ENCODE peak calls at places on chromosomes 5 and 9, in five cellular contexts. One of them, this sample, is unnamed.

GRCh38 chr5:115072266-115073056 is 97.2 kb downstream of the TRIM36 start:
- DNase-seq in BJ: no peak
- DNase-seq in fibroblast of the aortic adventitia: no peak
- DNase-seq in PC-3: no peak
- DNase-seq in ascending aorta: no peak
- DNase-seq in this sample: no peak

GRCh38 chr5:91928751-91929521 is 545.8 kb upstream of the ARRDC3 start:
- DNase-seq in BJ: no peak
- DNase-seq in PC-3: peak
- DNase-seq in fibroblast of the aortic adventitia: peak
- DNase-seq in ascending aorta: no peak
- DNase-seq in this sample: no peak

GRCh38 chr5:39020465-39020864 is 53.7 kb downstream of the RICTOR start:
- DNase-seq in PC-3: no peak
- DNase-seq in fibroblast of the aortic adventitia: no peak
- DNase-seq in ascending aorta: no peak
- DNase-seq in BJ: no peak
- DNase-seq in this sample: no peak

GRCh38 chr9:87867391-87867790 is 15.3 kb upstream of the SPATA31E1 start:
- DNase-seq in PC-3: no peak
- DNase-seq in ascending aorta: peak
- DNase-seq in fibroblast of the aortic adventitia: no peak
- DNase-seq in BJ: no peak
- DNase-seq in this sample: no peak

GRCh38 chr5:93342563-93343061 is 238.4 kb downstream of the NR2F1-AS1 start:
- DNase-seq in ascending aorta: no peak
- DNase-seq in BJ: no peak
- DNase-seq in PC-3: no peak
- DNase-seq in fibroblast of the aortic adventitia: no peak
- DNase-seq in this sample: no peak

GRCh38 chr5:176415240-176416122 is 858 bp downstream of the CLTB start:
- DNase-seq in PC-3: peak
- DNase-seq in BJ: no peak
- DNase-seq in fibroblast of the aortic adventitia: peak
- DNase-seq in ascending aorta: peak
- DNase-seq in this sample: no peak

GRCh38 chr9:71895122-71895521 is 15.9 kb downstream of the ABHD17B start:
- DNase-seq in PC-3: no peak
- DNase-seq in fibroblast of the aortic adventitia: peak
- DNase-seq in BJ: no peak
- DNase-seq in ascending aorta: no peak
- DNase-seq in this sample: no peak

GRCh38 chr5:40446910-40447309 is 232.8 kb upstream of the PTGER4 start:
- DNase-seq in ascending aorta: no peak
- DNase-seq in PC-3: peak
- DNase-seq in fibroblast of the aortic adventitia: peak
- DNase-seq in BJ: no peak
- DNase-seq in this sample: no peak

GRCh38 chr5:113273949-113274348 is 160.8 kb downstream of the TSSK1B start:
- DNase-seq in PC-3: no peak
- DNase-seq in BJ: no peak
- DNase-seq in ascending aorta: no peak
- DNase-seq in fibroblast of the aortic adventitia: no peak
- DNase-seq in this sample: no peak

GRCh38 chr9:16364347-16364746 is 506.1 kb downstream of the BNC2 start:
- DNase-seq in PC-3: no peak
- DNase-seq in ascending aorta: no peak
- DNase-seq in fibroblast of the aortic adventitia: no peak
- DNase-seq in BJ: no peak
- DNase-seq in this sample: no peak

GRCh38 chr9:110842976-110843375 is 174.4 kb downstream of the MUSK start:
- DNase-seq in PC-3: no peak
- DNase-seq in fibroblast of the aortic adventitia: peak
- DNase-seq in BJ: no peak
- DNase-seq in ascending aorta: no peak
- DNase-seq in this sample: no peak

GRCh38 chr5:81825237-81825636 is 74.3 kb upstream of the SSBP2 start:
- DNase-seq in ascending aorta: peak
- DNase-seq in PC-3: peak
- DNase-seq in fibroblast of the aortic adventitia: peak
- DNase-seq in BJ: peak
- DNase-seq in this sample: peak

GRCh38 chr5:158397278-158397677 is 538.3 kb upstream of the CLINT1 start:
- DNase-seq in PC-3: no peak
- DNase-seq in fibroblast of the aortic adventitia: no peak
- DNase-seq in BJ: no peak
- DNase-seq in ascending aorta: no peak
- DNase-seq in this sample: no peak

GRCh38 chr5:179872356-179873160 is 13.9 kb upstream of the MRNIP start:
- DNase-seq in fibroblast of the aortic adventitia: no peak
- DNase-seq in ascending aorta: no peak
- DNase-seq in BJ: no peak
- DNase-seq in PC-3: no peak
- DNase-seq in this sample: no peak

GRCh38 chr9:132234501-132235045 is 72.7 kb downstream of the NTNG2 start:
- DNase-seq in BJ: no peak
- DNase-seq in ascending aorta: no peak
- DNase-seq in PC-3: no peak
- DNase-seq in fibroblast of the aortic adventitia: no peak
- DNase-seq in this sample: no peak

GRCh38 chr9:88583901-88584596 is 49.1 kb downstream of the NXNL2 start:
- DNase-seq in fibroblast of the aortic adventitia: peak
- DNase-seq in PC-3: peak
- DNase-seq in BJ: peak
- DNase-seq in ascending aorta: peak
- DNase-seq in this sample: no peak

GRCh38 chr5:73286891-73287290 is 113.9 kb downstream of the TMEM174 start:
- DNase-seq in BJ: no peak
- DNase-seq in PC-3: no peak
- DNase-seq in fibroblast of the aortic adventitia: peak
- DNase-seq in ascending aorta: no peak
- DNase-seq in this sample: no peak

GRCh38 chr9:93127395-93127911 is 6.6 kb downstream of the NINJ1 start:
- DNase-seq in BJ: no peak
- DNase-seq in fibroblast of the aortic adventitia: peak
- DNase-seq in ascending aorta: peak
- DNase-seq in PC-3: no peak
- DNase-seq in this sample: no peak

GRCh38 chr5:68533571-68534051 is 318.1 kb downstream of the PIK3R1 start:
- DNase-seq in BJ: no peak
- DNase-seq in fibroblast of the aortic adventitia: no peak
- DNase-seq in ascending aorta: no peak
- DNase-seq in PC-3: no peak
- DNase-seq in this sample: no peak

GRCh38 chr9:129379181-129379836 is 201.2 kb upstream of the IER5L start:
- DNase-seq in fibroblast of the aortic adventitia: no peak
- DNase-seq in BJ: no peak
- DNase-seq in PC-3: no peak
- DNase-seq in ascending aorta: no peak
- DNase-seq in this sample: no peak

GRCh38 chr5:154395407-154396106 is 50.2 kb upstream of the SAP30L start:
- DNase-seq in fibroblast of the aortic adventitia: no peak
- DNase-seq in BJ: no peak
- DNase-seq in ascending aorta: no peak
- DNase-seq in PC-3: peak
- DNase-seq in this sample: no peak

GRCh38 chr9:93286252-93287188 is 102.6 kb downstream of the WNK2 start:
- DNase-seq in fibroblast of the aortic adventitia: no peak
- DNase-seq in PC-3: no peak
- DNase-seq in ascending aorta: no peak
- DNase-seq in BJ: no peak
- DNase-seq in this sample: no peak

GRCh38 chr9:123960965-123961364 is 31.0 kb upstream of the DENND1A start:
- DNase-seq in PC-3: no peak
- DNase-seq in ascending aorta: no peak
- DNase-seq in BJ: no peak
- DNase-seq in fibroblast of the aortic adventitia: no peak
- DNase-seq in this sample: no peak
- TF ChIP-seq CTCF in PC-3: no peak
- TF ChIP-seq CTCF in ascending aorta: no peak
- TF ChIP-seq CTCF in BJ: no peak
- TF ChIP-seq CTCF in fibroblast of the aortic adventitia: no peak
- TF ChIP-seq CTCF in this sample: no peak

DNA sequence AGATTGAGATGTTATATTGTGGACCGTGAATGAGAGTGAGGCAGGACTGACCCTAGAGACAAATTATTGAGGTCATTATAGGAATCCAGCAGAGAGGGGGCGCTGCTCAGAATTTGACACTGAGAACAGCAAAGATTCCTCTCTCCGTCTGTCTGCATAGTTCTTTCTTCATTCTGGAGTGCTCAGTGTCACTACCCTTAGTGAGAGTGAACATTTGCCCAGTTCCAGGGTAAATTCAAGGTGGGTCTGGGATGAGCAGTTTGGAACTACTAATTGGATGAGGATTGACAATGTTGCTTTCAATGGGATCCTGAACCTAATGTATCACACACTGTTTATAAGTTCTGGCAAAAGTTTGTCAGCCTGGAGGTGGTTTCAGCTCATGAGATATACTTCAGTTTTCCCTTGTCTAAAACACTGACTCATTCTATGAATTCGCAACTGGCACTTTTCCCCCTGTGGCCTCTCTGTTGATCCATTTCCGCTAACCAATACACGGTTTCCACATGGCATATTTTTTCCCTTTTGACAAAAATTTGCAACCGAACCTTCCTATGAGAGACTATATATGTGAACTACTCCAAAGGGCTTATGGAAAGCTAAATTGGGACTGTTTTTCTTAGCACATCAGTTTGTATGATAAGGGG is 1240.8 kb upstream of the WWC1 start:
- DNase-seq in fibroblast of the aortic adventitia: peak
- DNase-seq in BJ: no peak
- DNase-seq in PC-3: no peak
- DNase-seq in ascending aorta: no peak
- DNase-seq in this sample: no peak
- TF ChIP-seq CTCF in fibroblast of the aortic adventitia: no peak
- TF ChIP-seq CTCF in BJ: no peak
- TF ChIP-seq CTCF in PC-3: no peak
- TF ChIP-seq CTCF in ascending aorta: no peak
- TF ChIP-seq CTCF in this sample: no peak

DNA sequence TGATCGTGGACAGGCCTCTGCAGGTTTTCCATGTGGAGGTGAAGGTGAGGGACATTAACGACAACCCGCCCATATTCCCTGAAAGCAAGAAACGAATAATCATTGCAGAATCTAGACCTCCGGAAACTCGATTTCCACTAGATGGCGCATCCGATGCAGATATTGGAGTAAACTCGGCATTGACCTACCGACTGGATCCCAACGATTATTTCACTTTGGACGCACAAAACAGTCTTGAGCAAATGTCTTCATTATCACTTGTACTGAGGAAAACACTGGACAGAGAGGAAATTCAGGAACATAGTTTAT is 621 bp downstream of the PCDHA13 start:
- DNase-seq in BJ: no peak
- DNase-seq in ascending aorta: no peak
- DNase-seq in fibroblast of the aortic adventitia: no peak
- DNase-seq in PC-3: peak
- DNase-seq in this sample: no peak
- TF ChIP-seq CTCF in BJ: no peak
- TF ChIP-seq CTCF in ascending aorta: no peak
- TF ChIP-seq CTCF in fibroblast of the aortic adventitia: no peak
- TF ChIP-seq CTCF in PC-3: peak
- TF ChIP-seq CTCF in this sample: no peak

DNA sequence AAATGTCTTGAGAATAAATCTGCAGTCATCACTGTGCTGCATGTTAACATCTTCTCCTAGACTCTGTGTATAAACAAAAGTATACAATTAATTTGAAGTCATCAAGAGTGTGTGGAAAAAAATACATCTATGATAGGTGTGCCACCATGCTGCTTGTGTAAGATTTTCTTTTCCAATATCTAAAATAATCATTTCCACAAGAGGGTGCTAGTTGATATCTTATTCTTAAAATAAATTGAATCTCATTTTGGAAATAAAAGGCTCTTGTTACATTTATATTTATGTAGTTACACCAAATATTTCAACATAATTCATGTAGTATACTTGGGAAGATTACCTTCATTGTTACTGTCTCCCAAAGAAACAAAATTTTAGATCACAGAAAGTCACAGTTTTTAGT is 14.1 kb upstream of the MOCS2 start:
- DNase-seq in ascending aorta: no peak
- DNase-seq in fibroblast of the aortic adventitia: peak
- DNase-seq in BJ: no peak
- DNase-seq in PC-3: peak
- DNase-seq in this sample: no peak
- TF ChIP-seq CTCF in ascending aorta: no peak
- TF ChIP-seq CTCF in fibroblast of the aortic adventitia: no peak
- TF ChIP-seq CTCF in BJ: no peak
- TF ChIP-seq CTCF in PC-3: peak
- TF ChIP-seq CTCF in this sample: peak

DNA sequence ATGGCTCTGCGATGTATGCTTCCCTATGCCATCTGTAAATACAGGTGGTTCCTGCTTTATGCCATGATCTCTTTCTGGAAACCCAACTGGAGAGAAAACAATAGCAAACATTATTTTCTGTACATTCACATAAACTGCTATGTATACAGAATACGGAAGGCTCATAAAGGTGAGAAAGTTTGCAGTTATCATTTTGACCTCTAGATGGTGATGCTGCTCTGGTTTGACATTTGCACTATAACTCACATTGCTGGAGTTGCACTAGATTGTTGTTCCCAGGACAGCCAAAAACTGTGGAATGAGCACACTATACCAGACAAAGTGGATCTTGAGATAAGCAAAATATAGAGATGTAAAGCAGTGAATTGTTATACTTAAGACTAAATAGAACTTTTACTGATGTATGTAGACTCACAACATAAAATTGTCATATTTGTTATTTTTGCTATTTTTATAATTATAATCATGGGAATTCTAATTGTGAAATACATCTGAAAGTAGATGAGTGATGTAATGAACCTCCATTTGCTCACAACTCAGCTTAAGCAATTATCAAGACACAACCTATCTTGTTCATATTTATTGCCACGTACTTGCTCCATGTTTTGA is 246.5 kb downstream of the PTPRD start:
- DNase-seq in fibroblast of the aortic adventitia: peak
- DNase-seq in PC-3: peak
- DNase-seq in BJ: no peak
- DNase-seq in ascending aorta: no peak
- DNase-seq in this sample: no peak
- TF ChIP-seq CTCF in fibroblast of the aortic adventitia: peak
- TF ChIP-seq CTCF in PC-3: peak
- TF ChIP-seq CTCF in BJ: peak
- TF ChIP-seq CTCF in ascending aorta: no peak
- TF ChIP-seq CTCF in this sample: no peak

This sample was measured in AG09319.